ENCODE peak calls at places on chromosomes 6 and 20, in seven cellular contexts. U, J, I, O, C, F and V are unnamed samples.

GRCh38 chr6:104558746-104559145 is 301.0 kb downstream of the HACE1 start:
- DNase-seq in U (no peak), J (no peak), I (no peak), O (no peak), C (no peak), F (no peak), V (no peak)

GRCh38 chr20:17473662-17474061 is 57.5 kb downstream of the BFSP1 start:
- DNase-seq in U (no peak), J (no peak), I (no peak), O (no peak), C (no peak), F (no peak), V (no peak)

GRCh38 chr6:10521104-10521808 is at the start of gene GCNT2:
- DNase-seq in U (no peak), J (peak; percentile 23), I (peak; percentile 33), O (peak; percentile 65), C (no peak), F (peak; percentile 46), V (peak; percentile 96)

GRCh38 chr20:15491564-15491963 is 1081.7 kb downstream of the KIF16B start:
- DNase-seq in U (no peak), J (no peak), I (no peak), O (no peak), C (no peak), F (no peak), V (peak; percentile 4)

GRCh38 chr20:44532981-44533331 is 11.1 kb upstream of the SERINC3 start:
- DNase-seq in U (no peak), J (peak; percentile 58), I (no peak), O (no peak), C (no peak), F (no peak), V (no peak)

GRCh38 chr6:143784316-143784715 is 58.8 kb upstream of the LTV1 start:
- DNase-seq in U (no peak), J (no peak), I (no peak), O (no peak), C (no peak), F (no peak), V (no peak)

GRCh38 chr6:13469688-13470087 is 17.7 kb downstream of the GFOD1 start:
- DNase-seq in U (no peak), J (no peak), I (no peak), O (no peak), C (no peak), F (no peak), V (no peak)

GRCh38 chr20:58028123-58028522 is 200.3 kb downstream of the ANKRD60 start:
- DNase-seq in U (no peak), J (no peak), I (no peak), O (no peak), C (no peak), F (no peak), V (no peak)

GRCh38 chr6:3209114-3210023 is 18.1 kb downstream of the TUBB2B start:
- DNase-seq in U (peak; percentile 39), J (peak; percentile 98), I (peak; percentile 88), O (peak; percentile 57), C (peak; percentile 81), F (peak; percentile 84), V (peak; percentile 92)